ENCODE peak calls at places on chromosomes 16 and 17, in six cellular contexts. N, I, W, G, V and E are unnamed samples. For H3K27me3, the result is how much of the 10 kb centered on the place peaks cover.

GRCh38 chr16:80233097-80233835 is 307.5 kb upstream of the DYNLRB2 start:
- DNase-seq in N (peak), I (no peak), W (no peak), G (no peak), V (no peak), E (no peak)

GRCh38 chr17:77391668-77392375 is 251.1 kb downstream of the SEC14L1 start:
- DNase-seq in N (peak), I (no peak), W (peak), G (no peak), V (peak), E (peak)

GRCh38 chr16:87210949-87211348 is 106.2 kb downstream of the C16orf95 start:
- DNase-seq in N (peak), I (no peak), W (no peak), G (no peak), V (no peak), E (no peak)

GRCh38 chr16:69839240-69839688 is 77.1 kb downstream of the WWP2 start:
- DNase-seq in N (no peak), I (no peak), W (no peak), G (no peak), V (no peak), E (no peak)

GRCh38 chr17:65537845-65538678 is 23.4 kb downstream of the AXIN2 start:
- DNase-seq in N (no peak), I (no peak), W (no peak), G (no peak), V (no peak), E (no peak)

GRCh38 chr16:80006175-80006895 is 405.8 kb upstream of the MAF start:
- DNase-seq in N (peak), I (no peak), W (no peak), G (no peak), V (no peak), E (no peak)

GRCh38 chr16:29306953-29307597 is 99.4 kb downstream of the NPIPB11 start:
- DNase-seq in N (peak), I (no peak), W (no peak), G (no peak), V (no peak), E (no peak)

GRCh38 chr17:35315283-35315682 is 58.1 kb downstream of the SLFN11 start:
- DNase-seq in N (peak), I (no peak), W (no peak), G (no peak), V (no peak), E (peak)

GRCh38 chr17:43468746-43469544 is 14.8 kb upstream of the DHX8 start:
- DNase-seq in N (peak), I (no peak), W (no peak), G (no peak), V (no peak), E (peak)

GRCh38 chr17:75338335-75338734 is 49.1 kb upstream of the SLC25A19 start:
- DNase-seq in N (peak), I (no peak), W (no peak), G (no peak), V (no peak), E (no peak)

GRCh38 chr17:70271200-70271599 is 101.9 kb downstream of the KCNJ2 start:
- DNase-seq in N (no peak), I (no peak), W (no peak), G (no peak), V (no peak), E (no peak)

GRCh38 chr16:89658221-89658879 is 714 bp downstream of the SPATA33 start:
- DNase-seq in N (no peak), I (no peak), W (no peak), G (peak), V (no peak), E (no peak)

GRCh38 chr16:2009302-2009711 is 314 bp downstream of the ZNF598 start:
- DNase-seq in N (no peak), I (no peak), W (no peak), G (no peak), V (no peak), E (no peak)

GRCh38 chr16:84916850-84917249 is 94.5 kb downstream of the ZDHHC7 start:
- DNase-seq in N (no peak), I (no peak), W (no peak), G (no peak), V (no peak), E (no peak)

GRCh38 chr16:10609410-10609774 is 29.0 kb upstream of the EMP2 start:
- DNase-seq in N (peak), I (no peak), W (no peak), G (no peak), V (peak), E (no peak)

GRCh38 chr17:59853168-59853918 is 39.4 kb downstream of the TUBD1 start:
- DNase-seq in N (peak), I (no peak), W (peak), G (peak), V (peak), E (no peak)

GRCh38 chr16:71428883-71429282 is 13.0 kb downstream of the TLE7 start:
- DNase-seq in N (no peak), I (no peak), W (no peak), G (no peak), V (no peak), E (no peak)

GRCh38 chr16:53176434-53176833 is 121.6 kb downstream of the CHD9 start:
- DNase-seq in N (no peak), I (no peak), W (no peak), G (no peak), V (no peak), E (no peak)

GRCh38 chr17:41486809-41487530 is 2.7 kb downstream of the KRT36 start:
- DNase-seq in N (no peak), I (no peak), W (peak), G (peak), V (no peak), E (no peak)

GRCh38 chr17:15456486-15456885 is 10.9 kb downstream of the CDRT4 start:
- DNase-seq in N (no peak), I (no peak), W (no peak), G (no peak), V (no peak), E (no peak)
- H3K27me3 ChIP-seq in N (under half), I (under half), W (under half), G (under half), V (under half), E (under half)

GRCh38 chr16:16190546-16190945 is 32.7 kb downstream of the ABCC6 start:
- DNase-seq in N (no peak), I (no peak), W (no peak), G (no peak), V (no peak), E (no peak)

GRCh38 chr16:16189842-16190241 is 33.5 kb downstream of the ABCC6 start:
- DNase-seq in N (no peak), I (no peak), W (no peak), G (no peak), V (no peak), E (no peak)

GRCh38 chr16:16186820-16187219 is 36.5 kb downstream of the ABCC6 start:
- DNase-seq in N (no peak), I (no peak), W (no peak), G (no peak), V (no peak), E (no peak)

GRCh38 chr16:16191493-16192167 is 31.7 kb downstream of the ABCC6 start:
- DNase-seq in N (no peak), I (no peak), W (no peak), G (no peak), V (no peak), E (no peak)

GRCh38 chr16:16188827-16189226 is 34.5 kb downstream of the ABCC6 start:
- DNase-seq in N (no peak), I (no peak), W (no peak), G (no peak), V (no peak), E (no peak)
- H3K27me3 ChIP-seq in N (under half), I (under half), W (under half), G (under half), V (under half), E (under half)

DNA sequence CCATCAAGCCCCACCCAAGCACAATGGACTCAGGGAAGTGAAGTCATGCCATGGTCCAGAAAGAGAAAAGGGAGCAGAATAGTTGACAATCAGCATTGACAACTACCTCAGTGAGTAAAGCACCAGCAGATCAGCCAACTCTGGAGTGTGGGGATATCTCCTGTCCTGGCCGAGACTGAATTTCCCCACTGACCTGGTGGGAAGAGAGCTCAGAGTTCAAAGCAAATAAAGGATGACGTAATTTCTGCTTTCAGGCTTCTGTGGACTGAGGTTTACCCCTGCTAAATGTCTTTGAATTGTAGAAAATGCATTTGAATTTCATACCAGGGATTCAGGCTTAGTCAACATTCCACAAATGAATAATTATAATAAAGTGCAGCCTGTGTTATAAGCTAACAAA is 152.9 kb downstream of the CBLN1 start:
- DNase-seq in N (no peak), I (no peak), W (no peak), G (no peak), V (no peak), E (no peak)
- H3K27me3 ChIP-seq in N (under half), I (under half), W (under half), G (under half), V (under half), E (under half)

DNA sequence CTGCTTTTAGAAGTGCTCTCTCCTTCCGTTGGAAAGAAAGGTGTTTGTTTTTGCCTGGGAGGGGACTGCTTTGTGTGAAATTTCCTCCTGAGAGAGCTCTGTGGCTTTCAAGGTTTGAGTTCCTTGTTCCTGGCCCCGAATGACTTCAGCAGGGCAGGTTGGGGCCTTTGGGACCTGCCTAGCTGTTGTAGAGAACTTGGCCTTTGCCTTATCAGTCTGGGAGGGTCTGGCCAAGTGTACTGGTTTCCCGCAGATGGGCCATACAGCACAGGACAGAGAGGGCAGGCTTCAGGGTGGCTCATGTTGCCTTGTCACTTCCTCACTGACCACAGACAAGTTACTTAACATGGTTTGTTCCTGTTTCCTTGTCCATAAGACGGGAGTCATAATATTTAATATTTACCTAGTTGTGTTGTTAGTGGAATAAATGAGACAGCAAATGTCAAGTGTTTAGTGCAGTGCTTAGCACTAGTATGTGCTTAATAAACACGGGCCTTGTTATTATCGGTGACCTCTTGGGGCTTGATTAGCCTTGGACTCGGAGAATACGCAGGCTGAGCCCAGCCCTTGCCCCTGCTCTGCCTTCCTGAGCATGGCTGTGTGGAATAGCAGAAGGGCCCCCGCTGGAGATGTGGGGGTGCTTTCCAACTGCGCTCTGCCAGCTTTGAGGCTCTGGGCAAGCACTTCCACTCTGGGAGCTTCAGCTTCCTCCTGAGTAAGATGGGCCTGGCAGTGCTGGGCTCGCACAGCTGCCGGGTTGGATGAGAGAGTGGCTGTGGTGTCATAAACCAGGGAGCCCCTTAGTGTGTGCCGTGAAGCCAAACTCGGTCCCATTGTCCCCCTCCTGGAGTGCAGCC is 6.6 kb downstream of the PRSS8 start:
- DNase-seq in N (no peak), I (no peak), W (no peak), G (peak), V (no peak), E (no peak)
- H3K27me3 ChIP-seq in N (under half), I (under half), W (under half), G (under half), V (under half), E (under half)

GRCh38 chr16:54287758-54288591 is 1.4 kb upstream of the IRX3 start:
- DNase-seq in N (no peak), I (no peak), W (peak), G (no peak), V (no peak), E (no peak)
- H3K27me3 ChIP-seq in N (half or more), I (half or more), W (half or more), G (half or more), V (under half), E (under half)

DNA sequence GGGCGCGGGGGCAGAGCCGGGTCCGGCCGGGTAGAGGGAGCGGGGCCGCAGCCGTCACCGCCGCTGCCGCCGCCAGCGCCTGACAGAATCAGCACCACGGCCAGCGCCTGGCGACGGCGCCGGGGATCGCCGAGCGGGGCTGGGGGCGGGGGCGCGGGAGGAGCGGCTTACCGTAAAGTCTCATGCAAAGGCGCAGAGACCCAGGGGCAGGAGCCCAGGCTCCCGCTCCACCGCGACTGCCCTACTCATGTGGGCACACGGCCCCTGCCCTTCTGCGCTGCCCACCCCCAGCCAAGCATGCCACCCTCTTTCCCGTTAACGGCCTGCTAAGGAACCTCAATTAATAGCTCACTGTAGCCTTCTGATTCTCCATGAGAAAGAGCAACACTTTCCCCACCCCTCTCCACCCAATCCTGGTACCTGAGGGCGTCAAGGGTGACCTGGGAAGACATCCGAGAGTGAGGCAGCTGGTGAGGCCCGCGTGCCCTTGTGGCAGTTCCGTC is at the start of gene SEZ6:
- DNase-seq in N (peak), I (peak), W (peak), G (peak), V (no peak), E (peak)
- H3K27me3 ChIP-seq in N (under half), I (under half), W (under half), G (half or more), V (under half), E (under half)